ENCODE peak calls at places on chromosomes 13 and 19, in four cellular contexts. N is K562, L is GM12878, O is HepG2. D is an unnamed sample.

GRCh38 chr19:28290963-28291657 is 921.8 kb downstream of the UQCRFS1 start:
- DNase-seq in N (no peak), O (no peak), L (no peak), D (no peak)

GRCh38 chr19:6126335-6126974 is 9.0 kb upstream of the ACSBG2 start:
- DNase-seq in L (peak; percentile 71), N (peak; percentile 70), O (peak; percentile 67), D (no peak)

GRCh38 chr13:42260885-42261654 is 10.9 kb upstream of the AKAP11 start:
- DNase-seq in N (no peak), O (no peak), L (no peak), D (no peak)

GRCh38 chr19:50003254-50003788 is 21.9 kb downstream of the VRK3 start:
- DNase-seq in O (no peak), N (no peak), L (no peak), D (no peak)

GRCh38 chr13:53001444-53001843 is 27.2 kb upstream of the OLFM4 start:
- DNase-seq in N (no peak), O (no peak), L (no peak), D (no peak)

GRCh38 chr13:113726961-113727411 is 32.0 kb upstream of the TMEM255B start:
- DNase-seq in N (no peak), L (no peak), O (no peak), D (no peak)

GRCh38 chr19:32563761-32564160 is 17.2 kb upstream of the PDCD5 start:
- DNase-seq in L (no peak), N (no peak), O (no peak), D (no peak)

GRCh38 chr19:39671739-39672363 is 16.1 kb downstream of the LGALS16 start:
- DNase-seq in O (peak; percentile 60), N (no peak), L (no peak), D (peak; percentile 50)

GRCh38 chr19:16892868-16893685 is 4.3 kb downstream of the F2RL3 start:
- DNase-seq in L (no peak), N (no peak), O (no peak), D (no peak)

GRCh38 chr19:6730153-6730804 is 7.1 kb downstream of the GPR108 start:
- DNase-seq in O (peak; percentile 96), N (peak; percentile 96), L (no peak), D (peak; percentile 91)

GRCh38 chr19:55117063-55117635 is 288 bp downstream of the PPP1R12C start:
- DNase-seq in N (no peak), O (no peak), L (no peak), D (no peak)

GRCh38 chr13:44840131-44840530 is 149.1 kb downstream of the NUFIP1 start:
- DNase-seq in N (no peak), L (no peak), O (no peak), D (no peak)

GRCh38 chr13:45989607-45990006 is 62.9 kb downstream of the ZC3H13 start:
- DNase-seq in O (no peak), N (no peak), L (no peak), D (no peak)

GRCh38 chr19:5191091-5191490 is 149.5 kb downstream of the PTPRS start:
- DNase-seq in N (no peak), O (no peak), L (no peak), D (no peak)

GRCh38 chr19:49427855-49428546 is 2.8 kb downstream of the GFY start:
- DNase-seq in N (peak; percentile 69), L (no peak), O (no peak), D (peak; percentile 87)

DNA sequence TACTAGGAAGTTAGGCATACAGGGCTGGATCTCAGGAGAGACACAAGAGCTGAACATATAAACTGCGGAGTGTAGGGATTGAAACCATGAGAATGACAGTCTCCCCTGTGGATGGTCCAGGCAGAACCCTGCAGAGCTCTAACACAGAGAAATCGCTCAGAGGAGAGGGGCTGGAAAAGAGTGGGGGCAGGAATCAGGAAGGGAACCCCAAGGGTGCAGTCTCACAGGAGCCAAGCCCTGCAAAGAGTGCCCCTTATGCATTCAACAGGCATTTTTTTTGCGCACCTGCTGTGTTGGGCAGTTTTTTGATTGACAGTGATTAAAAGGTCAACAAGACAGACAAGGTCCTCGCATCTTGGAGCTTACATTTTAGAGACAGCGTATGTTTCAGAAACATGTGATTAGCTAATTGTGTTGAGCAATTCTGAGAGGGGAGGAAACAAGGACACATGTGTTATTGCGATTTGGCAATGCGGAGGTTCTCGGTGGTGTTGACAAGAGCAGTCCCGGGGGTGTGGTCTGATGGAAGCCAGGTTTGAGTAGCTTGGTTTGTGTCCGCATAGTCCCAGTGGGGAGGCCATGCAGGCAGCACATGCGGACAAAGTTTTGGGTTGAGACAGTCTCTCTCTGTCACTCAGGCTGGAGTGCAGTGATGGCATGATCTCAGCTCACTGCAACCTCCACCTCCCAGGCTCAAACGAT is 182.6 kb upstream of the IRS2 start:
- DNase-seq in N (no peak), O (no peak), L (no peak), D (no peak)
- TF ChIP-seq HDAC6 in N (no peak), O (no peak), L (no peak), D (no peak)

DNA sequence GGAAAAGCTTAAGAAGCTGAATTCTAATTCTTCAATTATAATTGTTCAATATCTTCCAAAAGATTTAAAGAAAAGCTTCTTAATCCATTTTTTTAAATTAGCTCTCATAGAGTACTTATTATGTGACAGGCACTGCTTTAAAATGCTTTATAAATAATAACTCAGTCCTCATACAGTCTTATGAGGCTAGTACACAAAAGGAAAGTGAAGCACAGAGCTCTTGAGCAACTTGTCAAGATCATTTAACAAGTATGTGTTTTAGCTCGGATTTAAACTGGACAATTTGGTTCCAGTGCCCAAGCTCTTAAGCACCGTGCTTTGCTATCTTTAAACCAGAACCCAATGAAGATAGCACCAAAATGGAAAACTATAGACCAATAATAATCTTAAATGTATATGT is 106.1 kb downstream of the DHRS12 start:
- DNase-seq in L (no peak), N (no peak), O (no peak), D (no peak)
- TF ChIP-seq HDAC6 in L (no peak), N (no peak), O (no peak), D (no peak)

GRCh38 chr19:43423779-43424178 is 9.1 kb downstream of the TEX101 start:
- DNase-seq in O (no peak), L (no peak), N (no peak), D (no peak)

GRCh38 chr19:43429395-43429794 is 14.7 kb downstream of the TEX101 start:
- DNase-seq in N (no peak), O (no peak), L (no peak), D (no peak)

GRCh38 chr19:43422000-43422688 is 7.5 kb downstream of the TEX101 start:
- DNase-seq in O (no peak), L (no peak), N (no peak), D (no peak)

GRCh38 chr19:43422689-43423066 is 8.0 kb downstream of the TEX101 start:
- DNase-seq in O (no peak), L (no peak), N (no peak), D (no peak)

GRCh38 chr19:43425567-43426392 is 11.1 kb downstream of the TEX101 start:
- DNase-seq in O (no peak), N (no peak), L (no peak), D (no peak)
- TF ChIP-seq HDAC6 in O (no peak), N (no peak), L (no peak), D (no peak)

GRCh38 chr19:41599175-41599966 is 23.4 kb downstream of the CEACAM21 start:
- DNase-seq in L (no peak), O (no peak), N (no peak), D (no peak)
- TF ChIP-seq HDAC6 in L (no peak), O (no peak), N (no peak), D (no peak)

GRCh38 chr19:3115916-3116602 is 19.8 kb upstream of the GNA15 start:
- DNase-seq in O (no peak), N (no peak), L (no peak), D (peak; percentile 31)
- TF ChIP-seq HDAC6 in O (no peak), N (no peak), L (no peak), D (no peak)

DNA sequence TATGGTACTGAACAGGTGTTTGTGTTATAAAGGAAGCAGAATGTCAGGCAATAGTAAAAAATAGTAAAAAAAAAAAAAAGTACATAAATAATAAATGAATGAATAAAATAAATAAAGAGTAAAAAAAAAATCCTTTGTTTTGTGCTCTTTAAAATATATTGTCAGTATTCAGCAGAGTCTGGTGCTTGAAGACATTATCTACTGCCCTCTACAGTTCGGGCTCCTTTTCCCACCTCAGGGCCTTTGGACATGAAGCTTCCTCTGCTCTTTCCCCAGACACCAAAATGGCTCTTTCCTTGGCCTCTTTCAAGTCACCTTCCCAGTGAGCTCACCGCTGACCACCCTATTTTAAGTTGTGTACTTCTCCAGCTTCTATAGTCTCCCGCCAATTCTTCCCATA is 137.5 kb downstream of the TNFRSF19 start:
- DNase-seq in L (no peak), N (no peak), O (no peak), D (no peak)
- TF ChIP-seq HDAC6 in L (no peak), N (no peak), O (no peak), D (no peak)

GRCh38 chr13:32362574-32362973 is 47.3 kb downstream of the BRCA2 start:
- DNase-seq in O (no peak), N (no peak), L (no peak), D (no peak)
- TF ChIP-seq HDAC6 in O (no peak), N (no peak), L (no peak), D (no peak)